ENCODE peak calls at places on chromosomes 12 and 14, in eight cellular contexts. T, I, P, Q, X, E, D and Y are unnamed samples.

GRCh38 chr12:57893460-57894353 is 47.2 kb upstream of the CTDSP2 start:
- DNase-seq in T (peak), P (peak), I (no peak), E (peak), X (peak), D (peak), Q (peak), Y (no peak)

GRCh38 chr14:75298187-75298985 is 19.8 kb downstream of the FOS start:
- DNase-seq in T (no peak), P (no peak), Q (no peak), E (no peak), I (peak), X (no peak), D (no peak), Y (no peak)

GRCh38 chr12:38137716-38138115 is 178.9 kb upstream of the ALG10B start:
- DNase-seq in D (no peak), T (no peak), X (no peak), I (no peak), E (no peak), Q (no peak), P (no peak), Y (no peak)

GRCh38 chr12:123111498-123112165 is 39.3 kb downstream of the PITPNM2 start:
- DNase-seq in T (peak), I (no peak), D (no peak), P (no peak), Q (no peak), X (no peak), E (no peak), Y (no peak)

GRCh38 chr12:124925117-124925516 is 10.7 kb upstream of the UBC start:
- DNase-seq in P (no peak), X (no peak), E (no peak), T (no peak), I (no peak), D (no peak), Q (no peak), Y (no peak)

GRCh38 chr12:92408072-92408900 is 262.6 kb upstream of the BTG1 start:
- DNase-seq in D (peak), X (peak), I (peak), E (no peak), T (peak), Q (peak), P (no peak), Y (peak)

GRCh38 chr14:23568600-23569310 is 1.2 kb upstream of the AP1G2 start:
- DNase-seq in D (no peak), Q (peak), P (no peak), E (peak), I (no peak), X (peak), T (no peak), Y (peak)

GRCh38 chr14:105019861-105020814 is 745 bp downstream of the CDCA4 start:
- DNase-seq in P (no peak), T (peak), X (no peak), E (peak), Q (peak), D (peak), I (no peak), Y (peak)

GRCh38 chr12:51943346-51943745 is 8.2 kb upstream of the ACVR1B start:
- DNase-seq in Q (no peak), X (no peak), D (no peak), I (no peak), E (no peak), P (no peak), T (no peak), Y (no peak)

GRCh38 chr12:117151195-117152031 is 38.9 kb downstream of the FBXO21 start:
- DNase-seq in P (no peak), Q (peak), E (peak), T (peak), X (peak), D (peak), I (no peak), Y (peak)

GRCh38 chr12:27236498-27236897 is 7.6 kb upstream of the STK38L start:
- DNase-seq in T (no peak), X (no peak), D (no peak), E (no peak), P (no peak), I (no peak), Q (no peak), Y (no peak)

GRCh38 chr12:131096681-131097181 is 143.0 kb downstream of the ADGRD1 start:
- DNase-seq in I (no peak), D (no peak), X (peak), E (no peak), P (no peak), T (no peak), Q (no peak), Y (no peak)

GRCh38 chr12:89999699-90000505 is 291.3 kb upstream of the ATP2B1 start:
- DNase-seq in T (peak), D (no peak), Q (no peak), I (no peak), P (no peak), E (no peak), X (no peak), Y (no peak)

GRCh38 chr14:64865992-64866391 is 13.7 kb downstream of the SPTB start:
- DNase-seq in Q (no peak), E (no peak), I (no peak), T (no peak), P (no peak), D (no peak), X (no peak), Y (no peak)

GRCh38 chr14:21084396-21084795 is 14.1 kb downstream of the ZNF219 start:
- DNase-seq in X (no peak), E (no peak), T (no peak), I (no peak), P (no peak), D (no peak), Q (no peak), Y (no peak)

GRCh38 chr12:56521590-56522371 is at the start of gene RBMS2:
- DNase-seq in X (peak), P (peak), E (peak), D (peak), I (peak), T (peak), Q (peak), Y (peak)

GRCh38 chr12:84822541-84822940 is 90.1 kb downstream of the SLC6A15 start:
- DNase-seq in E (no peak), Q (no peak), T (peak), I (no peak), P (peak), X (no peak), D (no peak), Y (no peak)

GRCh38 chr12:67069451-67070306 is 199.5 kb upstream of the CAND1 start:
- DNase-seq in X (peak), P (no peak), D (peak), T (no peak), Q (peak), I (no peak), E (peak), Y (peak)

GRCh38 chr14:100392266-100392850 is 69.2 kb downstream of the SLC25A47 start:
- DNase-seq in D (no peak), T (no peak), P (no peak), E (no peak), X (no peak), Q (no peak), I (no peak), Y (no peak)

GRCh38 chr14:52348796-52349195 is 34.7 kb downstream of the PTGER2 start:
- DNase-seq in P (no peak), D (no peak), X (no peak), T (peak), Q (no peak), E (no peak), I (no peak), Y (no peak)

GRCh38 chr14:68820999-68821683 is 28.3 kb upstream of the ZFP36L1 start:
- DNase-seq in X (no peak), Q (no peak), D (no peak), I (no peak), E (no peak), T (no peak), P (no peak), Y (no peak)

GRCh38 chr12:90235642-90236041 is 527.0 kb upstream of the ATP2B1 start:
- DNase-seq in E (no peak), I (no peak), D (no peak), T (no peak), Q (no peak), P (peak), X (no peak), Y (no peak)

GRCh38 chr12:74985293-74985985 is 224.2 kb downstream of the KCNC2 start:
- DNase-seq in Q (no peak), E (no peak), D (no peak), T (no peak), I (no peak), X (peak), P (no peak), Y (no peak)

GRCh38 chr12:121992059-121992879 is 29.4 kb upstream of the BCL7A start:
- DNase-seq in Q (no peak), I (peak), D (no peak), X (no peak), E (peak), P (peak), T (peak), Y (no peak)

GRCh38 chr14:101561897-101562490 is 699 bp downstream of the DIO3 start:
- DNase-seq in D (no peak), X (no peak), Q (no peak), P (no peak), E (no peak), T (no peak), I (no peak), Y (no peak)

GRCh38 chr12:45315462-45315861 is 99.6 kb downstream of the ANO6 start:
- DNase-seq in P (no peak), X (no peak), I (no peak), Q (no peak), D (no peak), T (no peak), E (no peak), Y (no peak)

GRCh38 chr12:130579231-130579630 is 136.9 kb downstream of the RIMBP2 start:
- DNase-seq in D (no peak), X (no peak), E (no peak), P (no peak), Q (no peak), I (no peak), T (no peak), Y (no peak)

GRCh38 chr14:41604793-41605534 is 1.7 kb upstream of the LRFN5 start:
- DNase-seq in T (no peak), X (peak), P (peak), E (peak), D (peak), Q (peak), I (no peak), Y (peak)

GRCh38 chr12:92108651-92109050 is 37.0 kb downstream of the BTG1 start:
- DNase-seq in E (peak), P (no peak), Q (no peak), T (peak), X (no peak), D (no peak), I (no peak), Y (no peak)

GRCh38 chr12:59834659-59835474 is 239.0 kb downstream of the SLC16A7 start:
- DNase-seq in Q (no peak), P (no peak), E (peak), T (peak), I (no peak), D (no peak), X (no peak), Y (no peak)

DNA sequence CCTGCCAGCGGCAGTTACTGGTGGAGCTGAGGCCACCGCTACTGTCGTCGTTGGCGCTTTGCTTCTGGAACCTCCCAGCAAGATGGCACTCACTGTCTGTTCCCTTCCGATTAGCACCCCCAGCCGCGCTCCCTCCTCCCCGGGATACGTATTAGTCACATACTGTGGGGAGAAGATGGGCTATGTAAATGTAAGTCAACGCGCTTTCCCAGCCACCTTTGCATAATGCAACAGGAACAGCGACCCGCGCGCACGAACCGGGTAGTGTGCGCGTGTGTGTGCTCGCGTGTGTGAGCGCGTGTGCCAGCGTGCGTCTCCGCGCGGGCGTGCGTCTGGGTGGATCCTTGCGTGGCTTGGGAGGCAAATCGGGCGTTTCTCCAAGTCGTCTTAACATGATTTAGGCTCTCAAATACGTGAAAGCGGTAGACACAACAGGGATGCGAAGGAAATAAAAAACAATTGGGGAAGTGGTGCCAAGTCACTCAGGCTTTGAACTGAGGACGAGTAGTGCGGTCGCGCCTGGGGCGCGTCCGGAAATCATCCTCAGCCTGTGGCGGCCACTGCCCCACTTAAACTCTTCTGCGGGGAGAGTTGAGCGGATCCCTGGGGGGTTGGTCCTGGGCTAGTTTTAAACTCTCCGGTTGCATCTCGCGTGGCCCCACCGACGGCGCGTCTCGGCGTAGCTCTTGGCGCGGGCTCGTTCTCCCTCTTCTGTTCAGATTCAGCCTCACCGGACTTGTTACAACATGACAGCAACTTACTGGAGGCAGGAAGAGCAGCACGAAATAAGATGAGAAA is 1.8 kb downstream of the FLRT2 start:
- DNase-seq in P (no peak), Q (peak), X (peak), I (no peak), D (peak), E (peak), T (peak), Y (peak)
- TF ChIP-seq CTCF in P (peak), Q (peak), X (no peak), I (no peak), D (peak), E (peak), T (peak), Y (no peak)

DNA sequence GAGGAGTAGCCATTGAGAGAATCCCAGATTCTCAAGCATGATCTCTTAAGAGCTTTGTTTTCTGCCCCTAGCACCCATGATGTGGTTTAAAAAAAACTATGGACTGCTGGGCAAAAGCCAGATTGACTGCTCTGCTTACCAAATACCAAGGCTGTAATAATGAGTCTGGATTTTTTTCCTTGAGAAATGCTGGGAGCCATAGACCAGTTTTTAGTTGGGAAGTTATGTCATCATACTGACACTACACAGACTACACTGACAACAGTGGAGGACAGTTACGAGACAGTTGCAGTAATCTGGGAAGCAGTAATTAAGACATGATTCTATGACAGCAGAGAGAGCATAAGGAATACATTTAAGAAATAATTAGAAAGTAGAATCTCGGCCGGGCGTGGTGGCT is 35.8 kb downstream of the SPATA7 start:
- DNase-seq in I (no peak), T (no peak), E (no peak), X (no peak), Q (no peak), D (no peak), P (no peak), Y (no peak)
- TF ChIP-seq CTCF in I (no peak), T (no peak), E (no peak), X (no peak), Q (no peak), D (no peak), P (no peak), Y (no peak)

GRCh38 chr12:79690156-79690605 is 583 bp downstream of the PAWR start:
- DNase-seq in E (peak), P (no peak), I (no peak), X (no peak), Q (peak), T (peak), D (peak), Y (peak)
- TF ChIP-seq CTCF in E (no peak), P (no peak), I (no peak), X (no peak), Q (no peak), T (peak), D (no peak), Y (peak)

GRCh38 chr12:105641742-105642141 is 311.3 kb downstream of the C12orf75 start:
- DNase-seq in D (no peak), E (no peak), I (no peak), Q (no peak), P (no peak), X (no peak), T (no peak), Y (no peak)
- TF ChIP-seq CTCF in D (no peak), E (no peak), I (no peak), Q (no peak), P (no peak), X (no peak), T (no peak), Y (no peak)

GRCh38 chr12:120581998-120582397 is 796 bp upstream of the POP5 start:
- DNase-seq in D (no peak), T (no peak), Q (no peak), X (no peak), E (no peak), P (no peak), I (no peak), Y (no peak)

GRCh38 chr12:120583478-120584030 is 2.4 kb upstream of the POP5 start:
- DNase-seq in P (no peak), I (peak), E (peak), D (peak), X (peak), T (peak), Q (peak), Y (peak)

GRCh38 chr12:120579179-120579578 is 2.0 kb downstream of the POP5 start:
- DNase-seq in D (no peak), Q (no peak), P (no peak), T (no peak), E (no peak), X (no peak), I (no peak), Y (no peak)

GRCh38 chr12:120584343-120585149 is 3.3 kb upstream of the POP5 start:
- DNase-seq in Q (peak), X (peak), E (peak), I (no peak), T (no peak), D (peak), P (no peak), Y (peak)

DNA sequence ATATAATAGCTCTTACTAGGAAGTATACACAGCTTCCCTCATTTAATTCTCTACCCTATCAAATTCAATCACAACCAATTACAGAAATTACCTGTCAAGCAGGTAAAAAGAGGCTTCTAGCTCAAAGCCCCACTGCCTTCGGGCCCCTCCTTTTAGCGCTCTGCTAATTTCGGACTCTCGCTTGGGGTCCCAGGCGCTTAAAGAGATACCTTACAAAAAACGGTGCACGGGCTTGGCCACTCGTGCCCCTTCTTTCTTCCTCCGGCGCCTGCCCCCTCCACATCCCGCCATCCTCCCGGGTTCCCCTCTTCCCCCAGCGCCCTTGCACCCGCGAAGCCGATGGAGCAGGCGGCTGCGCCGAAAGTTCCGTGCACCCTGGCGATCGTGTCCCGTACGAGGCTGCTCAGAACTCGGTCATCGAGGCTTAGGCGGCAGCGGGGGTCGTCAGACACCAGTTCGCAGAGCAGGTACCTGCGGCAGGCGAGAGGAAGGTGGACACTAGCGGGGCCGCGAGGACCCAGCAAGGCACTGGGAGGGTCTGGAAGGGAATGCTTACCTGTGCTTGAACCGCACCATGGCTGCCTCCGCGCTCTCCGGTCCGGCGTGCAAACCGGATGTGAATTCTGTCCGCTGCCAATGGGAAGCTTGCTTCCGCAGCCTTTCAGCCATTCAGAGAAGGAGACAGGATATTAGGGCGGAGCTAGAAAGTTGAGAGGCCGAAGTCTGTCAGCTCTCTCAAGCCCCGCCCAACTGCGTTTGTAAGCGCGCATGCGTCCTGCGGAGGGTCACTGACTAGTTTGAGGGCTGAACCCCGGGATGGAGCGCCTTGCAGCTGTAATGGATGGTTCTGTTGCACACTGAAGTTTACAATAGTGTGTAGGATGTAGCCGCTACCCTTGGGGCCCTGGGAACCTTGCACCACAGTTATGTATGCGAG is at the start of gene POP5:
- DNase-seq in D (peak), E (peak), I (peak), T (peak), X (peak), Q (peak), P (peak), Y (peak)
- TF ChIP-seq CTCF in D (no peak), E (no peak), I (no peak), T (no peak), X (no peak), Q (no peak), P (no peak), Y (no peak)

DNA sequence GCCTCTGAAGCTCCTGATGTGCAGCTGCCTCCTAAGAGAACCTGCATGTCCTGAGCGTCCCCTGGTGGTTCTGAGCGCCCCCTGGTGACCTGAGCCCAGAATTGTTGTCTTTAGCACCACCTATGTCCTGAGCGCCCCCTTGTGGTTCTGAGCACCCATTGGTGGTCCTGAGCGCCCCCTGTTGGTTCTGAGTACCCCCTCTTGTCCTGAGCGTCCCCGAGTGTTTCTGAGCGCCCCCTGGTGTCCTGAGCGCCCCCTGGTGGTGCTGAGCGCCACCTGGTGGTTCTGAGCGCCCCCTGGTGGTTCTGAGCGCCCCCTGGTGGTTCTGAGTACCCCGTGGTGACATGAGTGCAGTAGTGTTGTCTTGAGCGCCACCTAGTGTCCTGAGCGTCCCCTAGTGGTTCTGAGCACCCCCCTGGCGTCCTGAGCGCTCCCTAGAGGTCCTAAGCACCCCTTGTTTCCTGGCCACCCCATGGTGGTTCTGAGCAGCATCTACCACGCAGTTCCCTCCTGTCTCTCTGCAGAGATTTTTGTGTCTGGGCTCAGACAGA is 782.5 kb downstream of the TMEM121 start:
- DNase-seq in I (no peak), Q (peak), X (peak), T (no peak), E (no peak), D (no peak), P (no peak), Y (no peak)
- TF ChIP-seq CTCF in I (peak), Q (peak), X (peak), T (peak), E (peak), D (peak), P (peak), Y (peak)